ENCODE peak calls at places on chromosomes 4 and X, in nine cellular contexts. One of them, this sample, is unnamed.
A peak's percentile ranks its signal among the peaks of the same experiment; 100 is the strongest.

GRCh38 chr4:150283689-150284088 is 205.4 kb downstream of the DCLK2 start:
- DNase-seq in endodermal cell: no peak
- DNase-seq in frontal cortex: no peak
- DNase-seq in SK-MEL-5: no peak
- DNase-seq in ELF-1: no peak
- DNase-seq in tibial artery: no peak
- DNase-seq in CD8-positive, alpha-beta T cell: no peak
- DNase-seq in stimulated activated CD4-positive, alpha-beta T cell treated with anti-CD3 and anti-CD28 coated beads, Interleukin-4, amount 100 ng/mL, for 24 hours: no peak
- DNase-seq in activated CD4-positive, alpha-beta T cell treated with anti-CD3 and anti-CD28 coated beads for 1 hour: no peak
- DNase-seq in this sample: no peak

GRCh38 chrX:134898450-134898849 is 92.3 kb upstream of the SMIM10 start:
- DNase-seq in stimulated activated CD4-positive, alpha-beta T cell treated with anti-CD3 and anti-CD28 coated beads, Interleukin-4, amount 100 ng/mL, for 24 hours: no peak
- DNase-seq in tibial artery: no peak
- DNase-seq in endodermal cell: no peak
- DNase-seq in activated CD4-positive, alpha-beta T cell treated with anti-CD3 and anti-CD28 coated beads for 1 hour: no peak
- DNase-seq in CD8-positive, alpha-beta T cell: no peak
- DNase-seq in frontal cortex: no peak
- DNase-seq in ELF-1: no peak
- DNase-seq in SK-MEL-5: no peak
- DNase-seq in this sample: no peak

GRCh38 chr4:113222006-113222405 is 172.6 kb downstream of the ANK2 start:
- DNase-seq in stimulated activated CD4-positive, alpha-beta T cell treated with anti-CD3 and anti-CD28 coated beads, Interleukin-4, amount 100 ng/mL, for 24 hours: no peak
- DNase-seq in activated CD4-positive, alpha-beta T cell treated with anti-CD3 and anti-CD28 coated beads for 1 hour: no peak
- DNase-seq in ELF-1: no peak
- DNase-seq in CD8-positive, alpha-beta T cell: no peak
- DNase-seq in SK-MEL-5: no peak
- DNase-seq in endodermal cell: no peak
- DNase-seq in frontal cortex: no peak
- DNase-seq in tibial artery: no peak
- DNase-seq in this sample: no peak

GRCh38 chr4:142281999-142282398 is 564.1 kb downstream of the INPP4B start:
- DNase-seq in CD8-positive, alpha-beta T cell: no peak
- DNase-seq in activated CD4-positive, alpha-beta T cell treated with anti-CD3 and anti-CD28 coated beads for 1 hour: no peak
- DNase-seq in frontal cortex: no peak
- DNase-seq in SK-MEL-5: no peak
- DNase-seq in endodermal cell: no peak
- DNase-seq in tibial artery: no peak
- DNase-seq in ELF-1: no peak
- DNase-seq in stimulated activated CD4-positive, alpha-beta T cell treated with anti-CD3 and anti-CD28 coated beads, Interleukin-4, amount 100 ng/mL, for 24 hours: no peak
- DNase-seq in this sample: no peak

GRCh38 chr4:102439835-102440234 is 61.3 kb upstream of the NFKB1 start:
- DNase-seq in SK-MEL-5: peak; percentile 11
- DNase-seq in frontal cortex: no peak
- DNase-seq in activated CD4-positive, alpha-beta T cell treated with anti-CD3 and anti-CD28 coated beads for 1 hour: no peak
- DNase-seq in endodermal cell: no peak
- DNase-seq in stimulated activated CD4-positive, alpha-beta T cell treated with anti-CD3 and anti-CD28 coated beads, Interleukin-4, amount 100 ng/mL, for 24 hours: no peak
- DNase-seq in ELF-1: no peak
- DNase-seq in tibial artery: no peak
- DNase-seq in CD8-positive, alpha-beta T cell: no peak
- DNase-seq in this sample: no peak

GRCh38 chrX:110699109-110699508 is 96.5 kb downstream of the CHRDL1 start:
- DNase-seq in activated CD4-positive, alpha-beta T cell treated with anti-CD3 and anti-CD28 coated beads for 1 hour: no peak
- DNase-seq in ELF-1: no peak
- DNase-seq in tibial artery: peak; percentile 20
- DNase-seq in stimulated activated CD4-positive, alpha-beta T cell treated with anti-CD3 and anti-CD28 coated beads, Interleukin-4, amount 100 ng/mL, for 24 hours: no peak
- DNase-seq in SK-MEL-5: no peak
- DNase-seq in CD8-positive, alpha-beta T cell: no peak
- DNase-seq in frontal cortex: no peak
- DNase-seq in endodermal cell: no peak
- DNase-seq in this sample: no peak

GRCh38 chr4:38967260-38968095 is 64.7 kb downstream of the TMEM156 start:
- DNase-seq in SK-MEL-5: peak; percentile 38
- DNase-seq in tibial artery: no peak
- DNase-seq in ELF-1: no peak
- DNase-seq in activated CD4-positive, alpha-beta T cell treated with anti-CD3 and anti-CD28 coated beads for 1 hour: no peak
- DNase-seq in CD8-positive, alpha-beta T cell: no peak
- DNase-seq in frontal cortex: peak; percentile 11
- DNase-seq in endodermal cell: no peak
- DNase-seq in stimulated activated CD4-positive, alpha-beta T cell treated with anti-CD3 and anti-CD28 coated beads, Interleukin-4, amount 100 ng/mL, for 24 hours: no peak
- DNase-seq in this sample: no peak

GRCh38 chrX:46376246-46376885 is 168.9 kb downstream of the ZNF674 start:
- DNase-seq in SK-MEL-5: peak; percentile 54
- DNase-seq in tibial artery: no peak
- DNase-seq in stimulated activated CD4-positive, alpha-beta T cell treated with anti-CD3 and anti-CD28 coated beads, Interleukin-4, amount 100 ng/mL, for 24 hours: peak; percentile 49
- DNase-seq in activated CD4-positive, alpha-beta T cell treated with anti-CD3 and anti-CD28 coated beads for 1 hour: no peak
- DNase-seq in endodermal cell: peak; percentile 79
- DNase-seq in ELF-1: peak; percentile 84
- DNase-seq in frontal cortex: peak; percentile 10
- DNase-seq in CD8-positive, alpha-beta T cell: no peak
- DNase-seq in this sample: peak; percentile 69

GRCh38 chr4:7185487-7186030 is 6.8 kb upstream of the SORCS2 start:
- DNase-seq in SK-MEL-5: no peak
- DNase-seq in activated CD4-positive, alpha-beta T cell treated with anti-CD3 and anti-CD28 coated beads for 1 hour: no peak
- DNase-seq in stimulated activated CD4-positive, alpha-beta T cell treated with anti-CD3 and anti-CD28 coated beads, Interleukin-4, amount 100 ng/mL, for 24 hours: no peak
- DNase-seq in endodermal cell: peak; percentile 43
- DNase-seq in CD8-positive, alpha-beta T cell: no peak
- DNase-seq in ELF-1: no peak
- DNase-seq in frontal cortex: no peak
- DNase-seq in tibial artery: peak; percentile 14
- DNase-seq in this sample: peak; percentile 31

GRCh38 chr4:85126991-85127591 is 160.6 kb upstream of the WDFY3 start:
- DNase-seq in activated CD4-positive, alpha-beta T cell treated with anti-CD3 and anti-CD28 coated beads for 1 hour: no peak
- DNase-seq in ELF-1: no peak
- DNase-seq in stimulated activated CD4-positive, alpha-beta T cell treated with anti-CD3 and anti-CD28 coated beads, Interleukin-4, amount 100 ng/mL, for 24 hours: no peak
- DNase-seq in frontal cortex: no peak
- DNase-seq in CD8-positive, alpha-beta T cell: no peak
- DNase-seq in tibial artery: no peak
- DNase-seq in endodermal cell: no peak
- DNase-seq in SK-MEL-5: no peak
- DNase-seq in this sample: no peak

GRCh38 chrX:31258163-31258562 is 186.3 kb upstream of the FTHL17 start:
- DNase-seq in tibial artery: no peak
- DNase-seq in stimulated activated CD4-positive, alpha-beta T cell treated with anti-CD3 and anti-CD28 coated beads, Interleukin-4, amount 100 ng/mL, for 24 hours: no peak
- DNase-seq in activated CD4-positive, alpha-beta T cell treated with anti-CD3 and anti-CD28 coated beads for 1 hour: no peak
- DNase-seq in endodermal cell: no peak
- DNase-seq in CD8-positive, alpha-beta T cell: no peak
- DNase-seq in SK-MEL-5: no peak
- DNase-seq in frontal cortex: no peak
- DNase-seq in ELF-1: no peak
- DNase-seq in this sample: no peak